ENCODE peak calls at places on chromosome 2, in ten cellular contexts. One of them, this sample, is unnamed.

GRCh38 chr2:33373986-33374385 is 102.5 kb upstream of the RASGRP3 start:
- DNase-seq in cardiac muscle cell: no peak
- DNase-seq in hepatocyte: no peak
- DNase-seq in PC-9: no peak
- DNase-seq in A549: no peak
- DNase-seq in tibial nerve: no peak
- DNase-seq in heart right ventricle: no peak
- DNase-seq in fibroblast of pulmonary artery: peak
- DNase-seq in WERI-Rb-1: no peak
- DNase-seq in psoas muscle: no peak
- DNase-seq in this sample: no peak

GRCh38 chr2:229713371-229714079 is 830 bp downstream of the DNER start:
- DNase-seq in fibroblast of pulmonary artery: no peak
- DNase-seq in heart right ventricle: no peak
- DNase-seq in psoas muscle: no peak
- DNase-seq in PC-9: no peak
- DNase-seq in hepatocyte: peak
- DNase-seq in tibial nerve: no peak
- DNase-seq in cardiac muscle cell: peak
- DNase-seq in A549: peak
- DNase-seq in WERI-Rb-1: no peak
- DNase-seq in this sample: no peak

GRCh38 chr2:100731535-100731981 is 88.4 kb upstream of the NPAS2 start:
- DNase-seq in tibial nerve: no peak
- DNase-seq in hepatocyte: no peak
- DNase-seq in psoas muscle: no peak
- DNase-seq in PC-9: no peak
- DNase-seq in heart right ventricle: no peak
- DNase-seq in A549: no peak
- DNase-seq in cardiac muscle cell: no peak
- DNase-seq in fibroblast of pulmonary artery: peak
- DNase-seq in WERI-Rb-1: no peak
- DNase-seq in this sample: no peak

GRCh38 chr2:178225011-178225817 is 30.9 kb downstream of the OSBPL6 start:
- DNase-seq in cardiac muscle cell: no peak
- DNase-seq in heart right ventricle: no peak
- DNase-seq in PC-9: no peak
- DNase-seq in hepatocyte: no peak
- DNase-seq in WERI-Rb-1: no peak
- DNase-seq in fibroblast of pulmonary artery: peak
- DNase-seq in A549: no peak
- DNase-seq in psoas muscle: no peak
- DNase-seq in tibial nerve: no peak
- DNase-seq in this sample: no peak

GRCh38 chr2:156790343-156791034 is 354.3 kb downstream of the GPD2 start:
- DNase-seq in cardiac muscle cell: no peak
- DNase-seq in PC-9: no peak
- DNase-seq in psoas muscle: no peak
- DNase-seq in tibial nerve: no peak
- DNase-seq in heart right ventricle: no peak
- DNase-seq in WERI-Rb-1: no peak
- DNase-seq in A549: no peak
- DNase-seq in hepatocyte: no peak
- DNase-seq in fibroblast of pulmonary artery: no peak
- DNase-seq in this sample: no peak

GRCh38 chr2:122831644-122832043 is 1076.2 kb downstream of the TSN start:
- DNase-seq in A549: no peak
- DNase-seq in fibroblast of pulmonary artery: no peak
- DNase-seq in WERI-Rb-1: no peak
- DNase-seq in PC-9: no peak
- DNase-seq in psoas muscle: no peak
- DNase-seq in hepatocyte: peak
- DNase-seq in heart right ventricle: no peak
- DNase-seq in cardiac muscle cell: no peak
- DNase-seq in tibial nerve: no peak
- DNase-seq in this sample: no peak

GRCh38 chr2:162232027-162232426 is 11.2 kb downstream of the FAP start:
- DNase-seq in heart right ventricle: no peak
- DNase-seq in PC-9: no peak
- DNase-seq in cardiac muscle cell: no peak
- DNase-seq in A549: no peak
- DNase-seq in hepatocyte: no peak
- DNase-seq in psoas muscle: no peak
- DNase-seq in fibroblast of pulmonary artery: no peak
- DNase-seq in tibial nerve: no peak
- DNase-seq in WERI-Rb-1: no peak
- DNase-seq in this sample: no peak

GRCh38 chr2:242027676-242028450 is 158.3 kb downstream of the RTP5 start:
- DNase-seq in fibroblast of pulmonary artery: no peak
- DNase-seq in hepatocyte: no peak
- DNase-seq in A549: no peak
- DNase-seq in cardiac muscle cell: no peak
- DNase-seq in tibial nerve: no peak
- DNase-seq in PC-9: no peak
- DNase-seq in psoas muscle: peak
- DNase-seq in WERI-Rb-1: peak
- DNase-seq in heart right ventricle: no peak
- DNase-seq in this sample: no peak

GRCh38 chr2:187658952-187659525 is 104.8 kb upstream of the TFPI start:
- DNase-seq in psoas muscle: no peak
- DNase-seq in fibroblast of pulmonary artery: peak
- DNase-seq in PC-9: no peak
- DNase-seq in hepatocyte: peak
- DNase-seq in heart right ventricle: no peak
- DNase-seq in tibial nerve: no peak
- DNase-seq in A549: peak
- DNase-seq in cardiac muscle cell: peak
- DNase-seq in WERI-Rb-1: peak
- DNase-seq in this sample: no peak

GRCh38 chr2:181947273-181947672 is 38.4 kb upstream of the PPP1R1C start:
- DNase-seq in fibroblast of pulmonary artery: no peak
- DNase-seq in WERI-Rb-1: no peak
- DNase-seq in tibial nerve: no peak
- DNase-seq in hepatocyte: no peak
- DNase-seq in heart right ventricle: no peak
- DNase-seq in PC-9: peak
- DNase-seq in psoas muscle: no peak
- DNase-seq in A549: no peak
- DNase-seq in cardiac muscle cell: no peak
- DNase-seq in this sample: no peak

GRCh38 chr2:111640480-111640879 is 243.5 kb downstream of the ANAPC1 start:
- DNase-seq in heart right ventricle: no peak
- DNase-seq in psoas muscle: no peak
- DNase-seq in tibial nerve: no peak
- DNase-seq in A549: no peak
- DNase-seq in WERI-Rb-1: no peak
- DNase-seq in hepatocyte: no peak
- DNase-seq in PC-9: no peak
- DNase-seq in cardiac muscle cell: peak
- DNase-seq in fibroblast of pulmonary artery: no peak
- DNase-seq in this sample: no peak

GRCh38 chr2:127016329-127016728 is 90.6 kb downstream of the BIN1 start:
- DNase-seq in tibial nerve: no peak
- DNase-seq in A549: no peak
- DNase-seq in WERI-Rb-1: no peak
- DNase-seq in psoas muscle: no peak
- DNase-seq in fibroblast of pulmonary artery: no peak
- DNase-seq in hepatocyte: no peak
- DNase-seq in heart right ventricle: no peak
- DNase-seq in cardiac muscle cell: no peak
- DNase-seq in PC-9: no peak
- DNase-seq in this sample: no peak

GRCh38 chr2:195848119-195848899 is 191.3 kb downstream of the SLC39A10 start:
- DNase-seq in tibial nerve: no peak
- DNase-seq in heart right ventricle: no peak
- DNase-seq in A549: no peak
- DNase-seq in WERI-Rb-1: no peak
- DNase-seq in fibroblast of pulmonary artery: no peak
- DNase-seq in psoas muscle: no peak
- DNase-seq in PC-9: no peak
- DNase-seq in cardiac muscle cell: no peak
- DNase-seq in hepatocyte: no peak
- DNase-seq in this sample: no peak

GRCh38 chr2:195837987-195838386 is 181.0 kb downstream of the SLC39A10 start:
- DNase-seq in heart right ventricle: no peak
- DNase-seq in fibroblast of pulmonary artery: peak
- DNase-seq in psoas muscle: no peak
- DNase-seq in cardiac muscle cell: no peak
- DNase-seq in hepatocyte: no peak
- DNase-seq in tibial nerve: no peak
- DNase-seq in WERI-Rb-1: no peak
- DNase-seq in A549: no peak
- DNase-seq in PC-9: no peak
- DNase-seq in this sample: no peak

DNA sequence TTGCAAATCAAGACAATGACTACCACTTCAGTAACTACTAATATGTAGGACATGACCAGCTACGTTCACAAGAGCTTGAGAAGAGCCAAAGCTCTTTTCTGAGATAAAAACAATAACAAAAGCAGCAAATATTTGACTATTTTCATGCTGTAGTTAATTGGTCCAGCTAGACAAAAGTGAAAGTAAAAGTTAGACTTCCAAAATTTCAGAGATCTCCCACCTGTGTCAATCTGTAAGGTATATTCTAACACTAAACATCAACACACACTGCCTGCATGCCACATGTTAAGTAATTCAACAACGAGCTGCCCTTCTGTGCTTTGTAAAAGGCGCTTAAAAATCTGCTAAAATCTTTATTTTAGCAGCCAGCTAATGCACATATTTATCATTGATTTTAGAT is 185.9 kb downstream of the SLC39A10 start:
- DNase-seq in heart right ventricle: no peak
- DNase-seq in cardiac muscle cell: no peak
- DNase-seq in PC-9: no peak
- DNase-seq in A549: no peak
- DNase-seq in tibial nerve: no peak
- DNase-seq in hepatocyte: no peak
- DNase-seq in fibroblast of pulmonary artery: no peak
- DNase-seq in psoas muscle: no peak
- DNase-seq in WERI-Rb-1: no peak
- DNase-seq in this sample: no peak
- H3K4me3 ChIP-seq in heart right ventricle: no peak
- H3K4me3 ChIP-seq in cardiac muscle cell: no peak
- H3K4me3 ChIP-seq in PC-9: no peak
- H3K4me3 ChIP-seq in A549: no peak
- H3K4me3 ChIP-seq in tibial nerve: no peak
- H3K4me3 ChIP-seq in hepatocyte: no peak
- H3K4me3 ChIP-seq in fibroblast of pulmonary artery: peak
- H3K4me3 ChIP-seq in psoas muscle: no peak
- H3K4me3 ChIP-seq in WERI-Rb-1: no peak
- H3K4me3 ChIP-seq in this sample: no peak

GRCh38 chr2:88903744-88904353 is 212.4 kb downstream of the RPIA start:
- DNase-seq in WERI-Rb-1: peak
- DNase-seq in heart right ventricle: peak
- DNase-seq in A549: peak
- DNase-seq in hepatocyte: no peak
- DNase-seq in tibial nerve: peak
- DNase-seq in cardiac muscle cell: peak
- DNase-seq in fibroblast of pulmonary artery: peak
- DNase-seq in psoas muscle: no peak
- DNase-seq in PC-9: no peak
- DNase-seq in this sample: peak
- TF ChIP-seq CTCF in WERI-Rb-1: peak
- TF ChIP-seq CTCF in heart right ventricle: peak
- TF ChIP-seq CTCF in A549: peak
- TF ChIP-seq CTCF in hepatocyte: no peak
- TF ChIP-seq CTCF in tibial nerve: peak
- TF ChIP-seq CTCF in cardiac muscle cell: peak
- TF ChIP-seq CTCF in fibroblast of pulmonary artery: peak
- TF ChIP-seq CTCF in psoas muscle: peak
- TF ChIP-seq CTCF in PC-9: peak
- TF ChIP-seq CTCF in this sample: peak

GRCh38 chr2:97645112-97645699 is 656 bp upstream of the COX5B start:
- DNase-seq in hepatocyte: no peak
- DNase-seq in tibial nerve: no peak
- DNase-seq in psoas muscle: peak
- DNase-seq in PC-9: no peak
- DNase-seq in A549: no peak
- DNase-seq in cardiac muscle cell: no peak
- DNase-seq in fibroblast of pulmonary artery: peak
- DNase-seq in WERI-Rb-1: no peak
- DNase-seq in heart right ventricle: no peak
- DNase-seq in this sample: no peak

GRCh38 chr2:97644023-97644717 is 1.7 kb upstream of the COX5B start:
- DNase-seq in PC-9: no peak
- DNase-seq in hepatocyte: no peak
- DNase-seq in tibial nerve: no peak
- DNase-seq in WERI-Rb-1: no peak
- DNase-seq in A549: no peak
- DNase-seq in fibroblast of pulmonary artery: no peak
- DNase-seq in psoas muscle: no peak
- DNase-seq in cardiac muscle cell: no peak
- DNase-seq in heart right ventricle: no peak
- DNase-seq in this sample: no peak

GRCh38 chr2:97645700-97646629 is at the start of gene COX5B:
- DNase-seq in PC-9: peak
- DNase-seq in WERI-Rb-1: peak
- DNase-seq in heart right ventricle: peak
- DNase-seq in fibroblast of pulmonary artery: peak
- DNase-seq in cardiac muscle cell: peak
- DNase-seq in tibial nerve: peak
- DNase-seq in A549: peak
- DNase-seq in psoas muscle: peak
- DNase-seq in hepatocyte: peak
- DNase-seq in this sample: peak

GRCh38 chr2:97651114-97651513 is 5.3 kb downstream of the COX5B start:
- DNase-seq in A549: no peak
- DNase-seq in psoas muscle: no peak
- DNase-seq in hepatocyte: no peak
- DNase-seq in fibroblast of pulmonary artery: no peak
- DNase-seq in heart right ventricle: no peak
- DNase-seq in WERI-Rb-1: no peak
- DNase-seq in tibial nerve: no peak
- DNase-seq in cardiac muscle cell: no peak
- DNase-seq in PC-9: no peak
- DNase-seq in this sample: no peak

GRCh38 chr2:97646977-97647376 is 1.1 kb downstream of the COX5B start:
- DNase-seq in WERI-Rb-1: no peak
- DNase-seq in psoas muscle: no peak
- DNase-seq in cardiac muscle cell: no peak
- DNase-seq in heart right ventricle: no peak
- DNase-seq in A549: no peak
- DNase-seq in PC-9: no peak
- DNase-seq in hepatocyte: no peak
- DNase-seq in tibial nerve: no peak
- DNase-seq in fibroblast of pulmonary artery: no peak
- DNase-seq in this sample: no peak
- H3K4me3 ChIP-seq in WERI-Rb-1: no peak
- H3K4me3 ChIP-seq in psoas muscle: peak
- H3K4me3 ChIP-seq in cardiac muscle cell: peak
- H3K4me3 ChIP-seq in heart right ventricle: peak
- H3K4me3 ChIP-seq in A549: peak
- H3K4me3 ChIP-seq in PC-9: peak
- H3K4me3 ChIP-seq in hepatocyte: peak
- H3K4me3 ChIP-seq in tibial nerve: peak
- H3K4me3 ChIP-seq in fibroblast of pulmonary artery: peak
- H3K4me3 ChIP-seq in this sample: peak

GRCh38 chr2:214591359-214591758 is 180.5 kb downstream of the VWC2L start:
- DNase-seq in tibial nerve: no peak
- DNase-seq in psoas muscle: no peak
- DNase-seq in A549: no peak
- DNase-seq in cardiac muscle cell: no peak
- DNase-seq in fibroblast of pulmonary artery: no peak
- DNase-seq in WERI-Rb-1: no peak
- DNase-seq in hepatocyte: no peak
- DNase-seq in heart right ventricle: no peak
- DNase-seq in PC-9: no peak
- DNase-seq in this sample: no peak

GRCh38 chr2:214587442-214587841 is 176.6 kb downstream of the VWC2L start:
- DNase-seq in cardiac muscle cell: peak
- DNase-seq in tibial nerve: no peak
- DNase-seq in hepatocyte: peak
- DNase-seq in PC-9: no peak
- DNase-seq in fibroblast of pulmonary artery: no peak
- DNase-seq in psoas muscle: no peak
- DNase-seq in WERI-Rb-1: no peak
- DNase-seq in heart right ventricle: no peak
- DNase-seq in A549: no peak
- DNase-seq in this sample: no peak
- TF ChIP-seq CTCF in cardiac muscle cell: no peak
- TF ChIP-seq CTCF in tibial nerve: no peak
- TF ChIP-seq CTCF in hepatocyte: no peak
- TF ChIP-seq CTCF in PC-9: peak
- TF ChIP-seq CTCF in fibroblast of pulmonary artery: no peak
- TF ChIP-seq CTCF in psoas muscle: no peak
- TF ChIP-seq CTCF in WERI-Rb-1: peak
- TF ChIP-seq CTCF in heart right ventricle: no peak
- TF ChIP-seq CTCF in A549: peak
- TF ChIP-seq CTCF in this sample: peak

This sample was measured in HFF-Myc.